ENCODE peak calls at places on chromosomes 3 and 15, in four cellular contexts. X is mesendoderm, K is IMR-90, V is H1. O is an unnamed sample.

GRCh38 chr3:68997887-68998286 is 15.6 kb downstream of the EOGT start:
- DNase-seq in X (no peak), K (no peak), V (no peak), O (no peak)

GRCh38 chr3:24837601-24838000 is 343.0 kb upstream of the THRB start:
- DNase-seq in X (no peak), K (no peak), V (no peak), O (no peak)

GRCh38 chr3:32685604-32686185 is 707 bp downstream of the CNOT10 start:
- DNase-seq in X (no peak), K (peak), V (no peak), O (no peak)

GRCh38 chr3:160395297-160395696 is 3.7 kb downstream of the IFT80 start:
- DNase-seq in X (peak), K (peak), V (no peak), O (no peak)

GRCh38 chr15:62337934-62338333 is 172.8 kb upstream of the C2CD4B start:
- DNase-seq in X (no peak), K (no peak), V (no peak), O (no peak)

GRCh38 chr3:38542401-38543298 is 46.5 kb downstream of the EXOG start:
- DNase-seq in X (no peak), K (peak), V (no peak), O (no peak)

GRCh38 chr3:150483226-150483625 is 63.1 kb downstream of the SERP1 start:
- DNase-seq in X (peak), K (no peak), V (no peak), O (no peak)

GRCh38 chr15:34693053-34693744 is 61.6 kb downstream of the GJD2 start:
- DNase-seq in X (no peak), K (peak), V (no peak), O (no peak)

GRCh38 chr3:47370887-47371697 is 9.7 kb upstream of the PTPN23 start:
- DNase-seq in X (peak), K (no peak), V (peak), O (peak)

GRCh38 chr3:195913382-195913781 is 5.0 kb upstream of the TNK2 start:
- DNase-seq in X (no peak), K (peak), V (no peak), O (no peak)

GRCh38 chr3:104584702-104585101 is 782.0 kb upstream of the ALCAM start:
- DNase-seq in X (no peak), K (peak), V (no peak), O (no peak)

GRCh38 chr3:134092231-134092701 is 62.5 kb upstream of the SLCO2A1 start:
- DNase-seq in X (peak), K (peak), V (no peak), O (no peak)

GRCh38 chr3:184757010-184757651 is 45.3 kb upstream of the MAGEF1 start:
- DNase-seq in X (peak), K (peak), V (no peak), O (peak)

GRCh38 chr15:71085809-71086208 is 29.5 kb upstream of the THSD4 start:
- DNase-seq in X (peak), K (no peak), V (peak), O (peak)

GRCh38 chr15:65806387-65806786 is 14.3 kb upstream of the DENND4A start:
- DNase-seq in X (no peak), K (no peak), V (no peak), O (no peak)

GRCh38 chr3:193878051-193878838 is 257.7 kb upstream of the HES1 start:
- DNase-seq in X (no peak), K (no peak), V (no peak), O (no peak)

GRCh38 chr3:124221286-124221821 is 229.4 kb upstream of the ROPN1 start:
- DNase-seq in X (no peak), K (peak), V (no peak), O (no peak)

GRCh38 chr3:107643038-107643883 is 120.5 kb downstream of the BBX start:
- DNase-seq in X (peak), K (no peak), V (peak), O (no peak)

GRCh38 chr15:89954541-89954940 is 41.8 kb upstream of the ARPIN start:
- DNase-seq in X (no peak), K (no peak), V (no peak), O (no peak)

GRCh38 chr3:14435175-14436011 is 33.0 kb downstream of the SLC6A6 start:
- DNase-seq in X (peak), K (no peak), V (no peak), O (no peak)

GRCh38 chr3:10946526-10946925 is 46.0 kb upstream of the SLC6A1 start:
- DNase-seq in X (no peak), K (no peak), V (no peak), O (no peak)

GRCh38 chr3:3191675-3192480 is 12.4 kb upstream of the CRBN start:
- DNase-seq in X (peak), K (no peak), V (no peak), O (no peak)

GRCh38 chr3:29759021-29759359 is 478.1 kb downstream of the RBMS3 start:
- DNase-seq in X (no peak), K (peak), V (no peak), O (no peak)

GRCh38 chr3:19539488-19540395 is 391.4 kb downstream of the KCNH8 start:
- DNase-seq in X (no peak), K (no peak), V (no peak), O (no peak)

GRCh38 chr3:56754753-56755365 is 46.9 kb downstream of the ARHGEF3 start:
- DNase-seq in X (no peak), K (no peak), V (no peak), O (no peak)

GRCh38 chr3:25620508-25620907 is 44.2 kb downstream of the TOP2B start:
- DNase-seq in X (no peak), K (no peak), V (no peak), O (no peak)

DNA sequence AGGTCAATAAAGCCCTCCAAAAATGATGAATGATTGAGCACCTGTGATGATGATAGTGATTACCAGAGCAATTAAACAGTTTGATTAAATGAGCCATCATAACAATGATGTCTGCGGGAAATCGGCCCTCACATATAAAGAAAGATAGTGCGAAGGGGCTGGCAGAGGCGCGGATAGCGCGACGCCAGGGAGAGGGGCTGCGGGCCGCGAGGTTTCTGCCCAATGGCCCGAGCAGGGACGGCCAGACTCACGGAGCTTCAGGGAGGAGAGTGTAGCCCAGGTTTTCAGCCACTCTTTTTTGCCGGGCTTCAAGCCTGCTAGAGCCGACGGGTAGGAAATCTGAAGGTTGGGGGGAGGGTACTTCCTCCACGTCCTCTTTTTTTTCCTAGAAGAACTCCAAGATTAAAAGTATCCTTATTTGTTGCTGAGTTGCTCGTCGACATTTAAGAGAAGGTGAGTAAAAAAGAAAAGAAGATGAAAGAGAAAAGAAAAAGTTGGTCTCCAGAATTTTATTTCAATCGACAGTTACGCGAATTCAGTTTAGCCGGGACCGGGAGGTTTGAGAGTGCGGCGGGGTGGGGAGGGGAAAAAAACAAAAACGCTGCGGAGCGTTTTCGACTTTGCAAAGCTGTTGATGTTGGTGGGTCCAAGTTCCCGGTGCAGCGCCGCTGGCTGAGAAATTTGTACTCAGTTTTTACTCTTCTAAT is 2.1 kb upstream of the MEIS2 start:
- DNase-seq in X (peak), K (peak), V (peak), O (peak)
- H2BK15ac ChIP-seq in X (no peak), K (no peak), V (no peak), O (no peak)

GRCh38 chr15:37877851-37878577 is 56.4 kb upstream of the TMCO5A start:
- DNase-seq in X (peak), K (peak), V (no peak), O (no peak)
- H4K5ac ChIP-seq in X (no peak), K (peak), V (no peak), O (no peak)

GRCh38 chr3:96960661-96961330 is 146.4 kb downstream of the EPHA6 start:
- DNase-seq in X (no peak), K (no peak), V (no peak), O (no peak)
- H3K27ac ChIP-seq in X (no peak), K (no peak), V (no peak), O (no peak)

GRCh38 chr15:48003447-48003846 is 117.3 kb upstream of the SLC24A5 start:
- DNase-seq in X (no peak), K (no peak), V (no peak), O (no peak)
- H2BK15ac ChIP-seq in X (no peak), K (no peak), V (no peak), O (no peak)

GRCh38 chr3:142270407-142270806 is 45.0 kb upstream of the GK5 start:
- DNase-seq in X (no peak), K (no peak), V (no peak), O (no peak)

GRCh38 chr3:142267269-142267668 is 41.9 kb upstream of the GK5 start:
- DNase-seq in X (no peak), K (no peak), V (no peak), O (no peak)

GRCh38 chr3:142273501-142273900 is 48.1 kb upstream of the GK5 start:
- DNase-seq in X (no peak), K (no peak), V (no peak), O (no peak)

GRCh38 chr3:142272200-142272891 is 47.0 kb upstream of the GK5 start:
- DNase-seq in X (no peak), K (peak), V (no peak), O (no peak)

DNA sequence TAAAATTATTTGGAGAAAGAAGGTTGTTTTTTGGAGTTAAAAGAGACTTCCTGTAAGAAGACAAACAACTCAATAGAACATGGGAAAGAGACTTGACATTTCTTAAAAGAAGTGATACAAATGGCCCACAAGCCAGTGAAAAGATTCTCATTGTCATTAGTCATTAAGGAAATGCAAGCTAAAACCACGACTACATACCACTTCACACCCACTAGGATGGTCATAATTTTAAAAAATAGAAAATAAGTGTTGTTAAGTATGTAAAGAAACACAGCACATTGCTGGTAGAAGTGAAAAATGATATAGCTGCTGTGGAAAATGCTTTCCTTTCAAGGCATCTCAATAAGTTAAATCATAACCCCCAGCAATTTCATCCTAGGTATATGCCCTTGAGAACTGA is 44.4 kb upstream of the GK5 start:
- DNase-seq in X (no peak), K (no peak), V (no peak), O (no peak)
- H4K5ac ChIP-seq in X (no peak), K (no peak), V (no peak), O (no peak)

GRCh38 chr3:169812844-169813677 is at the start of the genes LRRC34 and LRRIQ4:
- DNase-seq in X (peak), K (peak), V (no peak), O (peak)
- H3K27ac ChIP-seq in X (no peak), K (peak), V (no peak), O (no peak)

GRCh38 chr3:169404491-169404890 is 259.0 kb downstream of the MECOM start:
- DNase-seq in X (no peak), K (no peak), V (no peak), O (no peak)
- H2BK15ac ChIP-seq in X (no peak), K (no peak), V (no peak), O (no peak)

GRCh38 chr3:125692361-125692760 is 97.1 kb upstream of the OSBPL11 start:
- DNase-seq in X (no peak), K (no peak), V (no peak), O (no peak)
- H4K5ac ChIP-seq in X (no peak), K (no peak), V (no peak), O (no peak)

GRCh38 chr3:98877132-98877531 is 24.4 kb downstream of the DCBLD2 start:
- DNase-seq in X (no peak), K (no peak), V (no peak), O (no peak)
- H3K27ac ChIP-seq in X (no peak), K (no peak), V (no peak), O (no peak)

O was measured in H9.